ENCODE peak calls at places on chromosomes 6 and 20, in five cellular contexts. P is IMR-90, Y is HepG2, N is H1, D is K562. B is an unnamed sample. For H3K9me3, the result is how much of the 10 kb centered on the place peaks cover.

GRCh38 chr6:166527849-166528248 is 58.6 kb downstream of the RAMACL start:
- DNase-seq in P (no peak), Y (no peak), N (no peak), D (no peak), B (no peak)

GRCh38 chr20:39532205-39532604 is 570.1 kb downstream of the DHX35 start:
- DNase-seq in P (no peak), Y (no peak), N (no peak), D (no peak), B (no peak)

GRCh38 chr20:63836335-63837133 is 5.5 kb upstream of the ZBTB46 start:
- DNase-seq in P (no peak), Y (no peak), N (no peak), D (no peak), B (no peak)

GRCh38 chr6:169233181-169233580 is 20.5 kb downstream of the THBS2 start:
- DNase-seq in P (no peak), Y (no peak), N (no peak), D (no peak), B (no peak)

GRCh38 chr6:98787961-98788360 is 46.4 kb upstream of the POU3F2 start:
- DNase-seq in P (no peak), Y (no peak), N (peak), D (no peak), B (no peak)

GRCh38 chr6:31879901-31880300 is 1.1 kb upstream of the SLC44A4 start:
- DNase-seq in P (no peak), Y (no peak), N (no peak), D (no peak), B (no peak)

GRCh38 chr20:37327748-37328147 is 18.2 kb upstream of the SRC start:
- DNase-seq in P (peak), Y (no peak), N (no peak), D (no peak), B (no peak)

GRCh38 chr6:63441266-63441956 is 121.6 kb upstream of the LGSN start:
- DNase-seq in P (no peak), Y (no peak), N (peak), D (peak), B (peak)

GRCh38 chr20:58571341-58571941 is 56.2 kb upstream of the APCDD1L start:
- DNase-seq in P (no peak), Y (no peak), N (no peak), D (no peak), B (no peak)

GRCh38 chr6:72683797-72684196 is 61.9 kb downstream of the KCNQ5 start:
- DNase-seq in P (no peak), Y (no peak), N (no peak), D (no peak), B (no peak)

GRCh38 chr20:11136691-11137090 is 462.9 kb upstream of the JAG1 start:
- DNase-seq in P (no peak), Y (no peak), N (no peak), D (no peak), B (no peak)

DNA sequence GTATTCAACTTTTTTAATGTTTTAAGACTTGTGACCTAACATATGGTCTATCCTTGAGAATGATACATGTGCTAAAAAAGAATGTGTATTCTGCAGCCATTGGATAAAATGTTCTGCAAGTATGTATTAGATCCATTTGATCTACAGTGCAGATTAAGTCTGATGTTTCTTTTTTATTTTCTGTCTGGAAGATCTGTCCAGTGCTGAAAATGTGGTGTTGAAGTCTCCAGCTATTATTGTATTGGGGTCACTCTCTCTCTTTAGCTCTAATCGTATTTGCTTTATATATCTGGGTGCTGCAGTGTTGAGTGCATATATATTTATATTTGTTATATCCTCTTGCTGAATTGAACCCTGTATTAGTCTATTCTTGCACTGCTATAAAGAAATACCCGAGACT is 44.2 kb upstream of the TRIM39 start:
- DNase-seq in P (no peak), Y (no peak), N (no peak), D (no peak), B (no peak)
- H3K9me3 ChIP-seq in P (under half), Y (half or more), N (half or more), D (under half), B (half or more)

GRCh38 chr20:36121981-36122930 is 32.3 kb upstream of the EPB41L1 start:
- DNase-seq in P (no peak), Y (no peak), N (no peak), D (no peak), B (no peak)

GRCh38 chr20:36122931-36123288 is 31.6 kb upstream of the EPB41L1 start:
- DNase-seq in P (no peak), Y (no peak), N (no peak), D (peak), B (no peak)

GRCh38 chr20:36119537-36119936 is 35.0 kb upstream of the EPB41L1 start:
- DNase-seq in P (no peak), Y (no peak), N (no peak), D (no peak), B (no peak)

GRCh38 chr20:36120241-36120640 is 34.3 kb upstream of the EPB41L1 start:
- DNase-seq in P (no peak), Y (no peak), N (no peak), D (no peak), B (no peak)

DNA sequence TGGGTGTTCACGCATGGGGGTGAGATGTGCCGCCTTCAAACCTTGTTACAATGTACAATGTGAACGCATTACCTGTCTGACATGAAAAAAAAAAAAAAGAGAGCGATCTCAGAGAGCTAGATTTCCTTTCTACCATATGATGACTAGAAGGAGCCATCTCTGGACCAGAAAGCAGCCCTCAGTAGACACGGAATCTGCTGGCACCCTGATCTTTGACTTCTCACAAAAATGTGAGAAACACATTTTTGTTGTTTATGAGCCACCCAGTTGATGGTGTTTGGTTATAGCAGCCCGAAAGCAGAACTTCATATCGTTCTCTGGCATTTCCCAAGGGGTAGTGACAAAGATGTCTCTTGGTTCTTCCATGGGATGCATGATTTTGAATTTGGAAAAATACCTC is 33.5 kb upstream of the EPB41L1 start:
- DNase-seq in P (no peak), Y (no peak), N (no peak), D (no peak), B (no peak)
- H3K4me3 ChIP-seq in P (no peak), Y (no peak), N (no peak), D (no peak), B (no peak)

GRCh38 chr20:33054791-33055190 is 1.1 kb downstream of the BPIFB3 start:
- DNase-seq in P (no peak), Y (no peak), N (no peak), D (no peak), B (no peak)
- TF ChIP-seq MAFK in P (no peak), Y (no peak), N (no peak), D (no peak), B (no peak)

GRCh38 chr20:29408034-29408695 is 1849.3 kb upstream of the DEFB115 start:
- DNase-seq in P (no peak), Y (no peak), N (no peak), D (no peak), B (no peak)

GRCh38 chr20:29410805-29411457 is 1846.5 kb upstream of the DEFB115 start:
- DNase-seq in P (no peak), Y (no peak), N (no peak), D (no peak), B (no peak)

DNA sequence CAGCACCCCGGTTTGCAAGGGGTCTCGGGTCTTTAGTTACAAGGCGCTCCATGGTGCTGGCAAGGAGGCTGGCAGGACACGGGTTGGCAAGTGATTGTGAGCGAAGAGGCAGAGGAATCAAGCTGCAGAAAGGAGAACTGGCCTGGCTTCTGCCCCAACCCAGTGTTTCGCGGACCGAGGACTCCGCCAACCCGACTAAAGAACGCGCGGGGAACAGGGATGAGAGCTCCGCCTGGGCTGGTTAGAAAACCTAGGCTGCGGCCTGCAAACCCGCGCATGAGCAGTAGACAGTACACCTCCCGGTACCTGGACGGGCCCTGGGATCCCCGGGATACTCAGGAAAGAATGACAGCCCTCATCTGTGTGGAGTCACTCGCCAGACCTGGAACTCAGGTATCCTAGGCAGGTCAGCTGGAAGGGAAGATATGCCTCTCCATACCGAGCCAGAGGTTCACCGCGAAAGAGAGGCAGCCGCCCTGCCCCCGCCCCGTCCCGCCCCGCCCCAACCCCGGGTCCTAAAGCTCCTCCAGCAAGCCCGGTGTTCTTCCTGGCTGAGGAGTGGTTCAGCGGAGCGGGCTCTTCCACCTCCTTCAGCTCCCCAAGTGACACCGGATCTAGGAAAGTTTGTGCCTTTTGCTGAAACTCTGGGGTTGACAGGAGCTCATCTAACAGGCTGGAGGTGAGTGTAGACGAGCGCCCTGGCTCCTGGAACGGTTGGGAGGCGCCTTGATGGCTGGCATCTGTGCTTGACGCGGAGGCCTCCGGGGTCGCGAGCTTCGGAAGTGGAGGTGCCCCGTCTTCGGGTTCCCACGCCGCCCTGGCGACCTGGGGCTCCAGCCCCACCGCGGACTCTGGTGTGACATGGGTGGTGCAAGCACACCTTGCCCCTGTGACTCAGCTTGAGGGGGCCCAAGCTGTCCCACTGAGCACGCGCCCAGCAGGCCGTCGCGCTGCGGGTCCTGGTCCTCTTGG is 1847.3 kb upstream of the DEFB115 start:
- DNase-seq in P (no peak), Y (no peak), N (no peak), D (no peak), B (no peak)
- H3K9me3 ChIP-seq in P (under half), Y (under half), N (half or more), D (under half), B (under half)

GRCh38 chr20:61919675-61920365 is 145.9 kb downstream of the TAF4 start:
- DNase-seq in P (no peak), Y (no peak), N (no peak), D (no peak), B (no peak)
- H3K4me3 ChIP-seq in P (no peak), Y (no peak), N (no peak), D (no peak), B (no peak)

GRCh38 chr6:138971601-138972000 is 16.5 kb downstream of the REPS1 start:
- DNase-seq in P (peak), Y (no peak), N (no peak), D (no peak), B (no peak)

GRCh38 chr6:138970159-138970558 is 17.9 kb downstream of the REPS1 start:
- DNase-seq in P (no peak), Y (no peak), N (no peak), D (no peak), B (no peak)

GRCh38 chr6:138973481-138974140 is 14.4 kb downstream of the REPS1 start:
- DNase-seq in P (peak), Y (no peak), N (no peak), D (no peak), B (peak)

GRCh38 chr6:138972226-138972665 is 15.8 kb downstream of the REPS1 start:
- DNase-seq in P (peak), Y (no peak), N (no peak), D (no peak), B (no peak)

GRCh38 chr6:138970856-138971425 is 17.1 kb downstream of the REPS1 start:
- DNase-seq in P (peak), Y (no peak), N (no peak), D (no peak), B (peak)
- TF ChIP-seq MAFK in P (peak), Y (no peak), N (no peak), D (no peak), B (no peak)

DNA sequence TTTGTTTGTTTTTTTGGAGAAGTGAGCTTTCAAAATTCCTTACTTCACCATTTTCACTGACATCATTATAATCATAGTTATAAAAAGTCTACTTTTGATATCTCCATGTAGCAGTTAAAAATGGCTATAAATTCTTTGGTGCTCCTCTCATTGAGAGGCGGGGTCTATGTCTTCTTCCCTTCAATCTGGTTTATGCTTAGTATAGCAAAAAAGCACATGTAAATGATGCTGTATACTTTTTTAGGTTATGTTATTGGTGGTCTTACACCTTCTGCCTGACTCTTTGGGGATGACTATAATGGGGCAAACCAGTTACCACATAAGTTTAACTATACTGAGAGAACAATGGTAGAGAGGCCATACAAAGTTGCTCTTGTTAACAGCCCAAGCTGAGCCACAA is 289.6 kb downstream of the EPM2A start:
- DNase-seq in P (no peak), Y (no peak), N (no peak), D (no peak), B (no peak)
- H3K9me3 ChIP-seq in P (under half), Y (half or more), N (under half), D (under half), B (under half)

DNA sequence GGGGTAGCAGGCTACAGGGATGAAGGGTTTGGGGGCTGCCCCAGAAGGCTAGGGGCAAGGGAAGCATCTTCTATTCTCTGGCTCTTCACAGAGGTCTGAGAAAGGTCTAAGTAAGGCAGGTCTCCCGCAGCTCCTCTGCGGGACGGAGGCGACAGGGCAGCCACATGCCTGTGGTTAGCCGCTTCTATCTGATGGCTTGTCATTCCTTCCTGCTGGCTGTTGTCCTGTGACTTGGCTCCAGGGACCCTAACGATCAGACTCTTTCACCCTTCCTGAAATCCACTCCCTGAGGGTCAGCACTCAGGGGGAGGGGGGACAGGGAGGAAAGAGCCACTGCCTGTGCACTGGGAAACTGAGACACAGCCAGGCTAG is 673 bp downstream of the CST7 start:
- DNase-seq in P (no peak), Y (no peak), N (peak), D (no peak), B (no peak)
- H3K4me3 ChIP-seq in P (no peak), Y (no peak), N (no peak), D (no peak), B (no peak)